ENCODE peak calls at places on chromosomes 16 and 17, in four cellular contexts. R, H, P and Z are unnamed samples.

GRCh38 chr16:71537643-71538042 is 11.4 kb downstream of the CHST4 start:
- DNase-seq in R (peak; percentile 18), H (peak; percentile 38), P (peak; percentile 69), Z (peak; percentile 5)

GRCh38 chr17:36971508-36971907 is 22.8 kb downstream of the AATF start:
- DNase-seq in R (no peak), H (no peak), P (no peak), Z (no peak)

GRCh38 chr17:17524091-17524490 is 27.9 kb upstream of the RASD1 start:
- DNase-seq in R (no peak), H (no peak), P (no peak), Z (no peak)

GRCh38 chr17:5699789-5700188 is 115.5 kb upstream of the NLRP1 start:
- DNase-seq in R (no peak), H (no peak), P (no peak), Z (no peak)

GRCh38 chr16:4115209-4115940 is 867 bp downstream of the ADCY9 start:
- DNase-seq in R (peak; percentile 46), H (peak; percentile 52), P (no peak), Z (peak; percentile 53)

GRCh38 chr17:38663125-38663751 is 11.5 kb downstream of the EPOP start:
- DNase-seq in R (peak; percentile 26), H (peak; percentile 46), P (peak; percentile 75), Z (peak; percentile 79)

GRCh38 chr17:1541367-1541904 is 21.2 kb downstream of the PITPNA start:
- DNase-seq in R (no peak), H (no peak), P (no peak), Z (no peak)

GRCh38 chr16:56226187-56226586 is 34.9 kb downstream of the GNAO1 start:
- DNase-seq in R (no peak), H (no peak), P (peak; percentile 45), Z (no peak)

GRCh38 chr16:1559446-1559975 is 26.0 kb downstream of the TMEM204 start:
- DNase-seq in R (peak; percentile 33), H (no peak), P (no peak), Z (no peak)

GRCh38 chr17:30454635-30455034 is 22.6 kb upstream of the GOSR1 start:
- DNase-seq in R (no peak), H (no peak), P (no peak), Z (no peak)

GRCh38 chr17:20267459-20267842 is 199.9 kb downstream of the LGALS9B start:
- DNase-seq in R (peak; percentile 56), H (no peak), P (no peak), Z (no peak)

GRCh38 chr17:65198653-65199382 is 61.6 kb downstream of the RGS9 start:
- DNase-seq in R (peak; percentile 13), H (no peak), P (peak; percentile 63), Z (peak; percentile 20)

GRCh38 chr17:41024702-41025101 is 2.3 kb downstream of the KRTAP1-5 start:
- DNase-seq in R (no peak), H (peak; percentile 7), P (no peak), Z (no peak)

GRCh38 chr16:11205754-11206459 is 50.1 kb downstream of the SOCS1 start:
- DNase-seq in R (no peak), H (no peak), P (no peak), Z (no peak)

GRCh38 chr16:87602005-87602790 is at the start of gene JPH3:
- DNase-seq in R (no peak), H (no peak), P (no peak), Z (no peak)

GRCh38 chr17:5705081-5705875 is 121.0 kb upstream of the NLRP1 start:
- DNase-seq in R (no peak), H (no peak), P (peak; percentile 17), Z (peak; percentile 49)

GRCh38 chr17:38329284-38329683 is 14.5 kb downstream of the GPR179 start:
- DNase-seq in R (no peak), H (no peak), P (no peak), Z (no peak)

GRCh38 chr17:27776882-27777624 is 23.3 kb downstream of the NOS2 start:
- DNase-seq in R (no peak), H (no peak), P (no peak), Z (no peak)

GRCh38 chr16:55542459-55543082 is 23.9 kb upstream of the CAPNS2 start:
- DNase-seq in R (no peak), H (peak; percentile 69), P (peak; percentile 72), Z (no peak)

GRCh38 chr17:75514299-75515228 is 773 bp downstream of the CASKIN2 start:
- DNase-seq in R (no peak), H (no peak), P (peak; percentile 82), Z (no peak)

GRCh38 chr16:4105848-4106247 is 10.4 kb downstream of the ADCY9 start:
- DNase-seq in R (no peak), H (no peak), P (no peak), Z (no peak)

GRCh38 chr16:82156761-82157654 is 13.0 kb downstream of the MPHOSPH6 start:
- DNase-seq in R (no peak), H (no peak), P (peak; percentile 28), Z (no peak)

GRCh38 chr17:79921411-79922160 is 82.3 kb upstream of the CBX4 start:
- DNase-seq in R (no peak), H (no peak), P (no peak), Z (no peak)

GRCh38 chr16:8831450-8832382 is 34.1 kb downstream of the PMM2 start:
- DNase-seq in R (no peak), H (no peak), P (no peak), Z (no peak)

GRCh38 chr17:46968896-46969295 is 10.2 kb downstream of the RPRML start:
- DNase-seq in R (no peak), H (no peak), P (no peak), Z (no peak)

GRCh38 chr16:13835357-13835756 is 84.6 kb upstream of the ERCC4 start:
- DNase-seq in R (no peak), H (no peak), P (no peak), Z (no peak)

DNA sequence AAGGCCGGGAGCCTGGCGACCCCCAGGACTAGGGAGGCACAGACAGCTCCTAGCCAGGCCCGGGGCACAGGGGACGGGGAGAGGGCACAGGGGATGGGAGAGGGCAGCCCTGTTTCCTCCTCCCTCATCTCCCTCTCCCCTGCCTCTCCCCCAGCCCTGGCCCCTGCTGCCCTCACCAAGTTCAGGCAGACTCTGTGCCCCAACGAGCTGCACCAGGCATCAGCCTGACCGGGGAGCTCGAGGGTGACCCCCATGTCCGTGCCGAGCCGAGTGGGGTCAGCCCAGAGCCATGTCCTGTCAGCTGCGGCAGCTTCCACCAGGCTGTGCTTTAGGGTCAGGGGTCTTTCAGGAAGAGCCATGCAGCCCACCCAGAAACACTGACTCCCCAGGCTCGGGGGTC is 6.0 kb downstream of the CDH15 start:
- DNase-seq in R (no peak), H (no peak), P (no peak), Z (no peak)
- TF ChIP-seq CTCF in R (no peak), H (no peak), P (no peak), Z (no peak)

DNA sequence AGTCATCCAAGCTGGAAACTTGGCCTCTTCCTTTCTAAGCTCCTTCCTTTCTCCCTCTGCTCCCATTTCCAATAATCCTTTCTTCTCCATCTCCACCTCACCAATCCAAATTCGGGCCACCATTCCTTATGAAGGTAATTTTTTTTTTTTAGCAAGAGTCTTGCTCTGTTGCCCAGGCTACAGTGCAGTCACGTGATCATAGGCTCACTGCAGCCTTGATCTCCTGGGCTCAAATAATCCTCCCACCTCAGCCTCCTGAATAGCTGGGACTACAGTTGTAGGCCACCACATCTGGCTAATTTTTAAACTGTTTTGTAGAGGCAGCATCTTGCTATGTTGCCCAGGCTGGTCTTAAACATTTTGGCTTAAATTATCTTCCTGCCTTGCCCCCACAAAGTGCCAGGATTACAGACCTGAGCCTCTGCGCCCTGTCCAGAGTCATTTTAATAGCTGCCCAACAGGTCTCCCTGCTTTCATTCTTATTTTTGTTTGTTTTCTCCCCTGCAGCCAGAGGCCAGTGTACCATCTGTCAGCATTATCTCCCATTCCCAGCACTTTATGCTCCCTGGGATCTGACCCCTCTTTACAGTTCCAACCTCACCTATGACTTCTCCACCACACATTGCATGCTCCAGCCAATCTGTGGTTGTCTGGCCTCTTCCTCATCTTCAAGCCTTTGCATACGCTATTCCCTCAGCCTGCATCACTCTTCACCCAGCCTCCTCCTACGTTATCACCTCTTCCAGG is 2.3 kb upstream of the GP2 start:
- DNase-seq in R (no peak), H (no peak), P (no peak), Z (no peak)
- TF ChIP-seq CTCF in R (no peak), H (no peak), P (no peak), Z (no peak)

GRCh38 chr16:47503936-47504335 is 42.8 kb downstream of the PHKB start:
- DNase-seq in R (no peak), H (peak; percentile 19), P (peak; percentile 58), Z (no peak)

GRCh38 chr16:47499700-47500264 is 38.7 kb downstream of the PHKB start:
- DNase-seq in R (no peak), H (no peak), P (no peak), Z (no peak)

GRCh38 chr16:47507701-47508100 is 46.6 kb downstream of the PHKB start:
- DNase-seq in R (no peak), H (no peak), P (no peak), Z (no peak)

GRCh38 chr16:47506800-47507199 is 45.7 kb downstream of the PHKB start:
- DNase-seq in R (no peak), H (no peak), P (no peak), Z (no peak)

DNA sequence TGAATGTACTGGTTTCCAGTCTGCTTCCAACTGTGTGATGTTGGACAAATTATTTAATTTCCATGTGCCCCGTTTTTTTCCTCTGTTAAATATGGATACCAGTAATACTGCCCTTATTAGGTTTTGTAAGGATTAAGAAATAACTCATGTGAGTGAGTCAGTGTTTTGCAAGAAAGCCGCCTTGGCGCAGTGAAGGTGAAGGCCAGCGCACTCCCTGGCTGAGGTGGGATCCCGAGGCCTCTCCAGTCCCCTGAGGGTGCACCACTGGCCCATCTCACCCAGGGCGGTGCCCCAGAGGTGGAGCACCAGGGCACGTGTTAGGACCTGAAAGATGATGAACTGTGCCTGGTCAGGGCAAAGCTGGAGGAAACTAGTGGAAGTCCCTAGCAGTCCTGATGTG is 43.5 kb downstream of the PHKB start:
- DNase-seq in R (no peak), H (no peak), P (peak; percentile 84), Z (no peak)
- TF ChIP-seq CTCF in R (no peak), H (no peak), P (no peak), Z (no peak)

GRCh38 chr16:72992142-72992601 is 55.8 kb downstream of the ZFHX3 start:
- DNase-seq in R (no peak), H (no peak), P (no peak), Z (peak; percentile 37)

GRCh38 chr16:72991645-72992044 is 56.3 kb downstream of the ZFHX3 start:
- DNase-seq in R (no peak), H (no peak), P (no peak), Z (no peak)

GRCh38 chr16:72997141-72997542 is 50.8 kb downstream of the ZFHX3 start:
- DNase-seq in R (no peak), H (no peak), P (peak; percentile 88), Z (no peak)

GRCh38 chr16:72996291-72997062 is 51.5 kb downstream of the ZFHX3 start:
- DNase-seq in R (no peak), H (no peak), P (no peak), Z (no peak)

GRCh38 chr16:72995151-72995881 is 52.6 kb downstream of the ZFHX3 start:
- DNase-seq in R (no peak), H (no peak), P (no peak), Z (peak; percentile 62)
- TF ChIP-seq CTCF in R (no peak), H (peak; percentile 70), P (peak; percentile 26), Z (peak; percentile 66)

GRCh38 chr17:57106107-57106835 is 21.2 kb downstream of the AKAP1 start:
- DNase-seq in R (no peak), H (no peak), P (peak; percentile 25), Z (no peak)
- TF ChIP-seq CTCF in R (no peak), H (peak; percentile 58), P (no peak), Z (peak; percentile 38)